ENCODE peak calls at places on chromosomes 3 and 15, in five cellular contexts. K is NCI-H2029 treated with DMSO at 0.1 percent for 48 hours; O is CD8-positive, alpha-beta memory T cell; W is activated naive CD4-positive, alpha-beta T cell treated with anti-CD3 and anti-CD28 coated beads for 36 hours; M is stimulated activated CD8-positive, alpha-beta memory T cell treated with anti-CD3 and anti-CD28 coated beads, Interleukin-7, amount 100 ng/mL, for 24 hours. Z is an unnamed sample.

GRCh38 chr3:126439346-126439967 is 36.2 kb downstream of the ZXDC start:
- DNase-seq in O (no peak), K (no peak), W (no peak), M (no peak), Z (no peak)

GRCh38 chr3:11944052-11944673 is 60.0 kb upstream of the SYN2 start:
- DNase-seq in W (no peak), M (no peak), K (peak; percentile 30), O (no peak), Z (peak; percentile 15)

GRCh38 chr15:40096094-40096876 is 12.4 kb downstream of the BMF start:
- DNase-seq in M (no peak), W (peak; percentile 39), K (no peak), O (no peak), Z (no peak)

GRCh38 chr3:122767690-122768372 is 25.8 kb downstream of the HSPBAP1 start:
- DNase-seq in K (no peak), O (no peak), W (no peak), M (no peak), Z (no peak)

GRCh38 chr3:144636833-144637232 is 665.2 kb downstream of the DIPK2A start:
- DNase-seq in W (no peak), O (no peak), M (no peak), K (no peak), Z (no peak)

GRCh38 chr3:36477655-36478054 is 97.4 kb downstream of the STAC start:
- DNase-seq in W (no peak), K (no peak), M (no peak), O (no peak), Z (no peak)

GRCh38 chr3:14688525-14688924 is 13.6 kb downstream of the C3orf20 start:
- DNase-seq in O (no peak), W (no peak), K (no peak), M (no peak), Z (no peak)

GRCh38 chr3:127114337-127115070 is 78.4 kb upstream of the PRR23E start:
- DNase-seq in O (no peak), M (no peak), K (peak; percentile 46), W (no peak), Z (no peak)

GRCh38 chr15:35330921-35331320 is 215.0 kb downstream of the DPH6 start:
- DNase-seq in K (no peak), W (no peak), O (no peak), M (no peak), Z (no peak)

GRCh38 chr3:30233924-30234666 is 372.3 kb upstream of the TGFBR2 start:
- DNase-seq in W (no peak), O (no peak), K (no peak), M (no peak), Z (no peak)

GRCh38 chr15:77479015-77479414 is 58.3 kb downstream of the HMG20A start:
- DNase-seq in M (no peak), K (no peak), W (no peak), O (no peak), Z (no peak)